ENCODE peak calls at places on chromosomes 16 and 17, in four cellular contexts. C is lung, Q is A549, B is Peyer's patch. P is an unnamed sample.

GRCh38 chr17:79026345-79027273 is 2.6 kb downstream of the C1QTNF1 start:
- DNase-seq in C (no peak), Q (peak; percentile 86), B (peak; percentile 61), P (no peak)

GRCh38 chr17:62916684-62917571 is 49.1 kb upstream of the TANC2 start:
- DNase-seq in C (no peak), Q (no peak), B (no peak), P (no peak)

GRCh38 chr16:53817117-53817516 is 113.2 kb downstream of the FTO start:
- DNase-seq in C (no peak), Q (peak; percentile 62), B (no peak), P (no peak)

GRCh38 chr17:34442387-34443111 is 79.5 kb upstream of the CCL1 start:
- DNase-seq in C (no peak), Q (no peak), B (no peak), P (no peak)

GRCh38 chr17:77354420-77354720 is 213.6 kb downstream of the SEC14L1 start:
- DNase-seq in C (no peak), Q (no peak), B (no peak), P (no peak)

GRCh38 chr16:78930561-78930960 is 670.0 kb downstream of the MAF start:
- DNase-seq in C (no peak), Q (no peak), B (no peak), P (no peak)

GRCh38 chr17:35082073-35082657 is 18.7 kb upstream of the RFFL start:
- DNase-seq in C (no peak), Q (no peak), B (no peak), P (no peak)

GRCh38 chr16:17062676-17063075 is 408.1 kb downstream of the XYLT1 start:
- DNase-seq in C (no peak), Q (no peak), B (no peak), P (no peak)

GRCh38 chr17:29949708-29950107 is 8.3 kb downstream of the EFCAB5 start:
- DNase-seq in C (no peak), Q (no peak), B (no peak), P (no peak)

GRCh38 chr17:38873646-38874380 is 4.0 kb downstream of the LASP1 start:
- DNase-seq in C (no peak), Q (peak; percentile 69), B (peak; percentile 73), P (no peak)

GRCh38 chr17:79628861-79629547 is 18.2 kb upstream of the RBFOX3 start:
- DNase-seq in C (no peak), Q (no peak), B (peak; percentile 19), P (no peak)

GRCh38 chr17:46182961-46183360 is 10.3 kb downstream of the KANSL1 start:
- DNase-seq in C (no peak), Q (no peak), B (no peak), P (no peak)

GRCh38 chr16:19008245-19008644 is 24.5 kb downstream of the TMC7 start:
- DNase-seq in C (no peak), Q (no peak), B (no peak), P (no peak)

GRCh38 chr17:48107137-48108055 is at the start of gene SNX11:
- DNase-seq in C (peak; percentile 92), Q (peak; percentile 93), B (peak; percentile 98), P (peak; percentile 92)

GRCh38 chr16:48413291-48413690 is 28.1 kb upstream of the SIAH1 start:
- DNase-seq in C (no peak), Q (no peak), B (no peak), P (no peak)

GRCh38 chr17:42275527-42276358 is 448 bp downstream of the STAT5B start:
- DNase-seq in C (no peak), Q (no peak), B (no peak), P (peak; percentile 71)

GRCh38 chr16:79627092-79627491 is 26.6 kb upstream of the MAF start:
- DNase-seq in C (no peak), Q (no peak), B (no peak), P (no peak)

GRCh38 chr16:74558873-74559272 is 48.0 kb downstream of the GLG1 start:
- DNase-seq in C (no peak), Q (no peak), B (no peak), P (no peak)

GRCh38 chr16:30997000-30997886 is 12.2 kb downstream of the HSD3B7 start:
- DNase-seq in C (peak; percentile 86), Q (peak; percentile 93), B (peak; percentile 94), P (peak; percentile 88)

GRCh38 chr16:83974475-83974874 is 6.4 kb downstream of the NECAB2 start:
- DNase-seq in C (no peak), Q (no peak), B (no peak), P (no peak)

GRCh38 chr16:55853114-55853513 is 20.2 kb upstream of the CES1 start:
- DNase-seq in C (no peak), Q (no peak), B (no peak), P (no peak)

GRCh38 chr16:4904108-4904941 is 32.6 kb downstream of the PPL start:
- DNase-seq in C (peak; percentile 46), Q (no peak), B (no peak), P (no peak)

GRCh38 chr16:15450624-15451023 is 16.2 kb downstream of the BMERB1 start:
- DNase-seq in C (no peak), Q (no peak), B (no peak), P (no peak)

GRCh38 chr17:71436479-71436878 is 684.3 kb upstream of the SOX9 start:
- DNase-seq in C (no peak), Q (no peak), B (no peak), P (no peak)

GRCh38 chr17:71440513-71440912 is 680.3 kb upstream of the SOX9 start:
- DNase-seq in C (no peak), Q (no peak), B (no peak), P (no peak)

GRCh38 chr17:71441098-71441497 is 679.7 kb upstream of the SOX9 start:
- DNase-seq in C (no peak), Q (peak; percentile 45), B (no peak), P (no peak)

GRCh38 chr17:71437176-71437575 is 683.6 kb upstream of the SOX9 start:
- DNase-seq in C (no peak), Q (no peak), B (no peak), P (no peak)

DNA sequence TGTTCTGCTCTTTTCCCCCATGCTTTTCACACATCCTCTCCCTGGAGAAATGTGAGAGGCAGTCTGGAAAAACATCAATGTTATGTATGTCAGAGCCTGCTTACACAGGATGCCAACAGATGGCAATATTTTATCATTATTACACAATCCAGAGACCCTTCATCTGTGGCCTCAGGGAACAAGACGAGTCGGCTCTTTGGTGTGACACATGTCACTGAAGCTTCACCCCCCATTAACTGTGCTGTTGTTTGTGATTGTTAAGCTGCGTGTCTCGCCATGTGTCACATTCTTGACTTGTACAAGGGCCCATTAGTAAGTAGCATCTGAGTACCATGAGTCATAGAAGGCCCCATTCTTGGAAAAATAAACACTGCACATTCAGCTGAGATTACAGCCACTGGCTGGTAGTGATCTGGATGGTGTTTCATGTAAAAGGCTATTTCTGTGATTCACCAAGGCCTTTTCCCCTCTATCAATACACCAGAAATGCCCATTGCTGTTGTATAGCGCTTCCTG is 682.1 kb upstream of the SOX9 start:
- DNase-seq in C (peak; percentile 45), Q (peak; percentile 57), B (no peak), P (no peak)
- TF ChIP-seq CTCF in C (no peak), Q (peak; percentile 38), B (no peak), P (no peak)

GRCh38 chr17:51164911-51165679 is 1.1 kb upstream of the NME2 start:
- DNase-seq in C (no peak), Q (no peak), B (no peak), P (no peak)
- H3K4me3 ChIP-seq in C (no peak overlapping the region), Q (peak overlapping the region; percentile 88), B (peak overlapping the region; percentile 89), P (no peak overlapping the region)

GRCh38 chr17:1776328-1776727 is 14.5 kb downstream of the SERPINF1 start:
- DNase-seq in C (no peak), Q (no peak), B (no peak), P (no peak)
- H3K4me1 ChIP-seq in C (peaks cover 14% of the 10 kb centered on the region), Q (no peaks in the 10 kb centered on the region), B (peaks cover 5% of the 10 kb centered on the region), P (peaks cover 4% of the 10 kb centered on the region)

DNA sequence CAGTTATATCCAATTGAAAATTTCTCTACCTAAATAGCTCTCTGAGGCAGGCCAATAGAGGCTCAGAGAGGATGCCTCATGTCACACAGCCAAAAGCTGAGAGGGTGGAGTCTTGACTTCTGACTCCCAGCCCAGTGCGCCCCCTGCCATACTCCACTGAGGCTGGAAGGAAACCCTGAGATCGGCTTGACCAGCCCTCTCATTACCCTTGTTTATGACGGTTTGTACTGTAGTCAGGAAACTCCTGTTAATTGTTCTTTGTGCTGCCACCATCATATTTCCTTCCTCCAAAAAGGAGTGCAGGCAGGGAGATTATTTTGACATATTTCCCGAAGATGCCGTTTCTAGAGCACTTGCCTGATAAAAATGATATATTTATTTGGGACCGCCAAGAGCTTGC is 107.9 kb downstream of the AIPL1 start:
- DNase-seq in C (peak; percentile 32), Q (no peak), B (no peak), P (no peak)
- TF ChIP-seq CTCF in C (no peak), Q (no peak), B (no peak), P (no peak)

DNA sequence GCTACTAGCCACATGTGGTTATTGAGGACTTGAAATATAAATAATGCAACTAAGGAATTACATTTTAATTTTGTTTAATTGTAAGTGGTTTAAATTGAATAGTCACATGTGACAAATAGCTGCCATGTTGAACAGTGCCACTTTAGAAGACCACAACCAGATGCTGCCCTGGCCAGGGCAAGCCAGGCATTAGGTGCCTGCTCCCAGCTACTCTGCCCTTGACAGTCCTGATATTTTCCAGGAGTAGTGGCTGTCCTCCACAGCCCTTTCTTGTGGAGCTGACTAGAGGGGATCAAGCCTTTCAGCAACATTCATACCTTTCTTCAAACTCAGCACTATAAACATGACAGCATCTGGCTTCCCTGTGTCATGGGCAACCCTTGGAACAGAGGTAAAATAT is 31.0 kb downstream of the TMEM100 start:
- DNase-seq in C (no peak), Q (no peak), B (no peak), P (no peak)
- H3K4me3 ChIP-seq in C (no peak overlapping the region), Q (no peak overlapping the region), B (no peak overlapping the region), P (no peak overlapping the region)

P was measured in CD8-positive, alpha-beta T cell.